ENCODE peak calls at places on chromosomes 12 and 14, in four cellular contexts. One of them, this sample, is unnamed.

GRCh38 chr12:117679776-117680175 is 289.0 kb downstream of the KSR2 start:
- DNase-seq in H1: no peak
- DNase-seq in GM12878: no peak
- DNase-seq in HepG2: no peak
- DNase-seq in this sample: no peak

GRCh38 chr14:27559848-27560247 is 962.0 kb upstream of the NOVA1 start:
- DNase-seq in H1: no peak
- DNase-seq in GM12878: no peak
- DNase-seq in HepG2: no peak
- DNase-seq in this sample: no peak

GRCh38 chr12:16955083-16955657 is 349.2 kb upstream of the LMO3 start:
- DNase-seq in GM12878: no peak
- DNase-seq in H1: no peak
- DNase-seq in HepG2: no peak
- DNase-seq in this sample: no peak

GRCh38 chr12:3117144-3117581 is 40.0 kb downstream of the TSPAN9 start:
- DNase-seq in HepG2: no peak
- DNase-seq in H1: no peak
- DNase-seq in GM12878: no peak
- DNase-seq in this sample: no peak

GRCh38 chr12:68780731-68781130 is 27.2 kb upstream of the MDM2 start:
- DNase-seq in GM12878: no peak
- DNase-seq in HepG2: no peak
- DNase-seq in H1: no peak
- DNase-seq in this sample: no peak

GRCh38 chr12:39912211-39912980 is 193.5 kb downstream of the SLC2A13 start:
- DNase-seq in H1: no peak
- DNase-seq in HepG2: peak; percentile 18
- DNase-seq in GM12878: no peak
- DNase-seq in this sample: no peak

GRCh38 chr14:20494935-20495766 is 10.2 kb upstream of the RNASE10 start:
- DNase-seq in HepG2: no peak
- DNase-seq in H1: no peak
- DNase-seq in GM12878: no peak
- DNase-seq in this sample: no peak

GRCh38 chr12:124804011-124804621 is 59.5 kb downstream of the SCARB1 start:
- DNase-seq in HepG2: peak; percentile 63
- DNase-seq in H1: no peak
- DNase-seq in GM12878: no peak
- DNase-seq in this sample: peak; percentile 85

GRCh38 chr12:40565029-40565633 is 127.1 kb upstream of the CNTN1 start:
- DNase-seq in GM12878: no peak
- DNase-seq in H1: no peak
- DNase-seq in HepG2: no peak
- DNase-seq in this sample: no peak

GRCh38 chr14:27049611-27050172 is 451.9 kb upstream of the NOVA1 start:
- DNase-seq in H1: no peak
- DNase-seq in HepG2: no peak
- DNase-seq in GM12878: no peak
- DNase-seq in this sample: no peak

GRCh38 chr12:56359851-56360767 is at the start of gene STAT2:
- DNase-seq in GM12878: peak; percentile 99
- DNase-seq in H1: peak; percentile 99
- DNase-seq in HepG2: peak; percentile 98
- DNase-seq in this sample: peak; percentile 100

GRCh38 chr12:31220633-31221565 is 105.1 kb downstream of the SINHCAF start:
- DNase-seq in HepG2: no peak
- DNase-seq in H1: no peak
- DNase-seq in GM12878: no peak
- DNase-seq in this sample: no peak

GRCh38 chr14:38143651-38144505 is 63.8 kb upstream of the SSTR1 start:
- DNase-seq in HepG2: no peak
- DNase-seq in GM12878: no peak
- DNase-seq in H1: no peak
- DNase-seq in this sample: no peak

GRCh38 chr12:103373088-103373523 is 122.7 kb downstream of the C12orf42 start:
- DNase-seq in H1: no peak
- DNase-seq in GM12878: no peak
- DNase-seq in HepG2: no peak
- DNase-seq in this sample: no peak

GRCh38 chr14:85439696-85440328 is 90.1 kb upstream of the FLRT2 start:
- DNase-seq in HepG2: no peak
- DNase-seq in H1: no peak
- DNase-seq in GM12878: no peak
- DNase-seq in this sample: no peak

GRCh38 chr12:99121476-99121965 is 476.4 kb downstream of the APAF1 start:
- DNase-seq in HepG2: no peak
- DNase-seq in H1: no peak
- DNase-seq in GM12878: no peak
- DNase-seq in this sample: no peak

GRCh38 chr12:47882796-47883546 is 21.8 kb downstream of the VDR start:
- DNase-seq in GM12878: peak; percentile 77
- DNase-seq in HepG2: no peak
- DNase-seq in H1: no peak
- DNase-seq in this sample: no peak

GRCh38 chr14:75443203-75443969 is 15.6 kb downstream of the JDP2 start:
- DNase-seq in HepG2: no peak
- DNase-seq in H1: no peak
- DNase-seq in GM12878: no peak
- DNase-seq in this sample: no peak

GRCh38 chr12:114769634-114770033 is 85.7 kb upstream of the TBX3 start:
- DNase-seq in GM12878: no peak
- DNase-seq in HepG2: peak; percentile 34
- DNase-seq in H1: no peak
- DNase-seq in this sample: no peak

GRCh38 chr14:54758041-54758440 is 144.6 kb downstream of the GCH1 start:
- DNase-seq in HepG2: no peak
- DNase-seq in H1: no peak
- DNase-seq in GM12878: no peak
- DNase-seq in this sample: no peak

GRCh38 chr12:18462437-18462836 is 201.1 kb downstream of the PIK3C2G start:
- DNase-seq in H1: no peak
- DNase-seq in HepG2: no peak
- DNase-seq in GM12878: no peak
- DNase-seq in this sample: no peak

GRCh38 chr12:39846304-39846703 is 226.7 kb upstream of the ABCD2 start:
- DNase-seq in GM12878: no peak
- DNase-seq in H1: no peak
- DNase-seq in HepG2: no peak
- DNase-seq in this sample: no peak

GRCh38 chr12:75489613-75490210 is 9.2 kb downstream of the GLIPR1 start:
- DNase-seq in GM12878: no peak
- DNase-seq in HepG2: no peak
- DNase-seq in H1: no peak
- DNase-seq in this sample: no peak

GRCh38 chr12:122028601-122029560 is 7.2 kb downstream of the BCL7A start:
- DNase-seq in H1: no peak
- DNase-seq in GM12878: peak; percentile 36
- DNase-seq in HepG2: no peak
- DNase-seq in this sample: no peak

GRCh38 chr12:87171356-87171755 is 857.8 kb downstream of the C12orf50 start:
- DNase-seq in GM12878: no peak
- DNase-seq in HepG2: no peak
- DNase-seq in H1: no peak
- DNase-seq in this sample: no peak

GRCh38 chr12:84198294-84198946 is 714.2 kb downstream of the SLC6A15 start:
- DNase-seq in HepG2: no peak
- DNase-seq in H1: no peak
- DNase-seq in GM12878: no peak
- DNase-seq in this sample: no peak

DNA sequence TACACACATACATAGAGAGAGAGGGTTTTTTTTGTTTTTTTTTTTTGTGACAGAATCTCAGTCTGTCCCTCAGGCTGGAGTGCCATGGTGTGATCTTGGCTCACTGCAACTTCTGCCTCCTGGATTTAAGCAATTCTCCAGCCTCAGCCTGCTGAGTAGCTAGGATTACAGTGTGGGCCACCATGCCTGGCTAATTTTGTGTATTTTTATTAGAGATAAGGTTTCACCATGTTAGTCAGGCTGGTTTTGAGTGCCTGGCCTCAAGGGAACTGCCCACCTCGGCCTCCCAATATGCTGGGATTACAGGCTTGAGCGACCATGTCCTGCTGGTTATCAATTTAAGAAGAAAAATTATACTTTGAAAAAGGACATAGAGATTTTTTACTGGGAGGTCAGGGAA is 710.6 kb downstream of the SLC6A15 start:
- DNase-seq in HepG2: no peak
- DNase-seq in GM12878: no peak
- DNase-seq in H1: no peak
- DNase-seq in this sample: no peak
- TF ChIP-seq BRCA1 in HepG2: no peak
- TF ChIP-seq BRCA1 in GM12878: no peak
- TF ChIP-seq BRCA1 in H1: no peak
- TF ChIP-seq BRCA1 in this sample: no peak

DNA sequence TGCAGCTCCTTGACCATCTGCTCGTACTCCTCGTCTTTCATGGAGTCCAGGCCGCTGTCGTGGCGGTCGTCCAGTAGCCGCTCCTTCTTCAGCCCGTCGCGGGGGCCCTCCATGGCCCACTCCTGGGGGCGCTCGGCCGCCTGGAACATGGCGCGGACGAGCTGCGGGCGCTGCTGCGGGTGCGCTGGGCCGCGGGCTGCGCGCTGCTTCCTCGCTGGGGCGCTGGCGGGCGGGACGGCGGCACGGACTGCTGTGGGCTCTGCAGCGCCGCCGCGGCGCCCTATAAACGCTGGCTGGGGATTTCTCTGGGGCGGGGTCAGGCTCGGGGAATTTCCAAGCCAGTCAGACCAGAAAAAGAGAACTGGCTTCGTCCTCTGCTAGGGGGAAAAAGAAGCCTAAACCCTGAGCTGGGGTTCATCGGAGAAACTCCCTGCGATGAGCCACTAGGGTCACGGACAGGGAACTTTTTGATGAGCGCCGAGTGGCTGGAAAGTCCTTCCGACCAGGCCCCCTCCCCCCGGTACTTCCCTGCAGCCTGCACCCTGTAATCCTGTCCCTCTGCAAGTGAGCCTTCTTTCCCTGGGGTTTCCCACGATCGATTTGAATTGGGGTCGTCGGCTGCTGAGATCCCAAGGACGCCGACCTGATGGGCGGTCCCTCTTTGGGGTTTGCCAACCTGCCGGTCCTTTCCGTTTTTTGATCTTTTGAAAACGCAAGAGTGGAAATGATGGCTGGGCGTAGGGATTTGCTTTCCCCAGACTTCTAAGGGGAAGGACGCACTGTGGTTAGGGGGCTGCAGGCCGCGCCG is at the start of gene NFKBIA:
- DNase-seq in H1: no peak
- DNase-seq in GM12878: peak; percentile 86
- DNase-seq in HepG2: peak; percentile 93
- DNase-seq in this sample: peak; percentile 88
- TF ChIP-seq BRCA1 in H1: no peak
- TF ChIP-seq BRCA1 in GM12878: no peak
- TF ChIP-seq BRCA1 in HepG2: peak; percentile 82
- TF ChIP-seq BRCA1 in this sample: no peak

GRCh38 chr12:12744556-12745305 is 27.6 kb downstream of the CDKN1B start:
- DNase-seq in HepG2: no peak
- DNase-seq in GM12878: no peak
- DNase-seq in H1: no peak
- DNase-seq in this sample: no peak

GRCh38 chr12:12747281-12747680 is 30.1 kb downstream of the CDKN1B start:
- DNase-seq in GM12878: no peak
- DNase-seq in HepG2: no peak
- DNase-seq in H1: no peak
- DNase-seq in this sample: no peak

GRCh38 chr12:12748051-12748450 is 30.9 kb downstream of the CDKN1B start:
- DNase-seq in H1: no peak
- DNase-seq in GM12878: no peak
- DNase-seq in HepG2: no peak
- DNase-seq in this sample: no peak

GRCh38 chr12:12745576-12746211 is 28.5 kb downstream of the CDKN1B start:
- DNase-seq in HepG2: no peak
- DNase-seq in GM12878: no peak
- DNase-seq in H1: no peak
- DNase-seq in this sample: no peak

DNA sequence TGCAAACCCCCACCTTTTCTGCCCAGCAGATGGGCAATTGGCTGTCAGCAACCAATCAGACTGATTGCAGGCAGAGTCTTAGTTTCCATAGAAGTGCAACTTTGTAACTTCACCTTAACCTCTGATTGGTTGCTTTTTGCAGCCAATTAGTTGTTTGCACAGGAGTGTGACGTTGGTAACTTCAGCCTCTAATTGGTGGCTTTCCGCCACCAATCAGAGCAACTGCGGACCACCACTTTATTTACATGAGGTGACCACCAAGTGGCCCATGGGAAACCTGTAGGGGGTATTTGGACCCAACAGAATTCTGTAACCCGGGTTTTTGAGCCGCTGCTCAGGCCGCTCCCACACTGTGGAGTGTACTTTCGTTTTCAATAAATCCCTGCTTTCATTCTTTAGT is 32.3 kb downstream of the CDKN1B start:
- DNase-seq in GM12878: no peak
- DNase-seq in HepG2: peak; percentile 63
- DNase-seq in H1: no peak
- DNase-seq in this sample: no peak
- TF ChIP-seq BRCA1 in GM12878: no peak
- TF ChIP-seq BRCA1 in HepG2: no peak
- TF ChIP-seq BRCA1 in H1: no peak
- TF ChIP-seq BRCA1 in this sample: no peak

DNA sequence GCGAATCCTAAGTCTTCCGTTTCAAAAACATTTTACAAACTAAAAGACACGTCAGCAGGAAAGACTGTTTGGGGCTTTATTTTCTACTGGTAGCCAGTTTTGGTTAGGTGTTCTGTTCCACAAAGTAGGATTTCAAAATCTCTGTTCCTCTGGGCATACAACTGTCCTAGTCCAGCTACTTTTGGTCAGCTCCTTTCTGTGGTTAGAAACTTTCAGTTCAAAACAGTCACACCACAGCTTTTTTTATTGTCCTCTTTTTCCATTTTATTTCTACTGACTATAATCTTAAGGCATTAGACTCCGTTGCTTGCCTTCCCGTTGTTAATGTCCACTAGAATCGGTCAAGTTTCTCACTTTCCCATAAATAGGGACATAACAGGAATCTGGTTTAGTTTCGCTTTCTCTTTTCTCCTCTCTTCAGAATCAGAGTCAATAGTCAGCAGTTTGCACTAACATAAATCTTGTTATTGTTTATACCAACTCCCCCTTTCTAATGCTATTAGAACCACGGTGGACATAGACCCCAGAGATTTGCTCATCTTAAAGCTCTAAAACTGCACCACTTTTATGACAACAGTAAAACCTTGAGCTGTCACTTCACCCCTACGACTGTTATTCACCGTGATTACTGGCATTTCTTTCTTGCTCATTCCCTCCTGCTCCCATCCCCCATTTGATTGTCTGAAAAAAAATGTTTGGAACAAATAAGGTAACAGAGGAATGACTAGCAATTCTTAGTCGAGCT is 41.5 kb upstream of the NPAS3 start:
- DNase-seq in H1: no peak
- DNase-seq in GM12878: no peak
- DNase-seq in HepG2: peak; percentile 25
- DNase-seq in this sample: no peak
- TF ChIP-seq BRCA1 in H1: no peak
- TF ChIP-seq BRCA1 in GM12878: no peak
- TF ChIP-seq BRCA1 in HepG2: no peak
- TF ChIP-seq BRCA1 in this sample: no peak